ENCODE peak calls at places on chromosome 1, in six cellular contexts. K is GM12892, W is K562, L is GM12878, Q is H1, Y is HepG2. H is an unnamed sample.

GRCh38 chr1:45647248-45648021 is 23.6 kb upstream of the CCDC17 start:
- DNase-seq in K (no peak), W (no peak), L (no peak), Q (no peak), Y (no peak), H (no peak)

GRCh38 chr1:151534662-151535278 is 5.3 kb upstream of the TUFT1 start:
- DNase-seq in K (peak), W (peak), L (no peak), Q (no peak), Y (peak), H (peak)

GRCh38 chr1:41589395-41589794 is 104.9 kb upstream of the EDN2 start:
- DNase-seq in K (no peak), W (no peak), L (no peak), Q (no peak), Y (no peak), H (no peak)

GRCh38 chr1:106189780-106190179 is 866.7 kb upstream of the PRMT6 start:
- DNase-seq in K (no peak), W (no peak), L (no peak), Q (no peak), Y (no peak), H (no peak)

GRCh38 chr1:246597340-246597739 is 31.1 kb downstream of the CNST start:
- DNase-seq in K (no peak), W (no peak), L (no peak), Q (no peak), Y (peak), H (no peak)

GRCh38 chr1:54686155-54686554 is 29.5 kb upstream of the TTC4 start:
- DNase-seq in K (no peak), W (no peak), L (no peak), Q (no peak), Y (no peak), H (no peak)

GRCh38 chr1:46102769-46103476 is 29.5 kb downstream of the PIK3R3 start:
- DNase-seq in K (no peak), W (no peak), L (no peak), Q (no peak), Y (no peak), H (no peak)

GRCh38 chr1:12572506-12572905 is 45.5 kb downstream of the DHRS3 start:
- DNase-seq in K (no peak), W (no peak), L (no peak), Q (no peak), Y (no peak), H (no peak)

GRCh38 chr1:158731707-158732106 is 11.2 kb upstream of the OR6K3 start:
- DNase-seq in K (no peak), W (no peak), L (no peak), Q (no peak), Y (no peak), H (no peak)
- TF ChIP-seq POLR2A in K (no peak), W (no peak), L (no peak), Q (no peak), Y (no peak), H (no peak)

GRCh38 chr1:73097917-73098316 is 815.6 kb upstream of the NEGR1 start:
- DNase-seq in K (no peak), W (no peak), L (no peak), Q (no peak), Y (no peak), H (no peak)
- TF ChIP-seq TAF1 in K (no peak), W (no peak), L (no peak), Q (no peak), Y (no peak), H (no peak)

GRCh38 chr1:208161656-208162375 is 82.4 kb downstream of the PLXNA2 start:
- DNase-seq in K (no peak), W (peak), L (no peak), Q (no peak), Y (no peak), H (no peak)
- TF ChIP-seq POLR2AphosphoS5 in K (no peak), W (peak), L (no peak), Q (no peak), Y (no peak), H (no peak)

GRCh38 chr1:153534933-153535663 is 693 bp downstream of the S100A6 start:
- DNase-seq in K (no peak), W (no peak), L (no peak), Q (no peak), Y (no peak), H (no peak)
- TF ChIP-seq POLR2A in K (no peak), W (no peak), L (no peak), Q (no peak), Y (no peak), H (no peak)

GRCh38 chr1:50350421-50350820 is 72.8 kb downstream of the DMRTA2 start:
- DNase-seq in K (no peak), W (no peak), L (no peak), Q (no peak), Y (no peak), H (no peak)

GRCh38 chr1:50346621-50347020 is 76.6 kb downstream of the DMRTA2 start:
- DNase-seq in K (no peak), W (no peak), L (no peak), Q (no peak), Y (no peak), H (no peak)

GRCh38 chr1:50349242-50349565 is 74.0 kb downstream of the DMRTA2 start:
- DNase-seq in K (no peak), W (no peak), L (no peak), Q (no peak), Y (no peak), H (no peak)

GRCh38 chr1:50347933-50348332 is 75.3 kb downstream of the DMRTA2 start:
- DNase-seq in K (no peak), W (no peak), L (no peak), Q (no peak), Y (no peak), H (no peak)

GRCh38 chr1:50348449-50349241 is 74.6 kb downstream of the DMRTA2 start:
- DNase-seq in K (peak), W (peak), L (no peak), Q (no peak), Y (peak), H (peak)
- TF ChIP-seq TAF1 in K (no peak), W (no peak), L (no peak), Q (no peak), Y (no peak), H (no peak)

H was measured in GM12891.